ENCODE peak calls at places on chromosomes 11 and 22, in ten cellular contexts. One of them, this sample, is unnamed.

GRCh38 chr11:126408496-126408895 is 53.0 kb downstream of the ST3GAL4 start:
- DNase-seq in brain microvascular endothelial cell: no peak
- DNase-seq in IMR-90: no peak
- DNase-seq in CD4-positive, CD25-positive, alpha-beta regulatory T cell: no peak
- DNase-seq in bronchial epithelial cell: no peak
- DNase-seq in HFF-Myc: no peak
- DNase-seq in stomach: no peak
- DNase-seq in AG10803: no peak
- DNase-seq in fibroblast of mammary gland: no peak
- DNase-seq in cardiac muscle cell: no peak
- DNase-seq in this sample: no peak

GRCh38 chr22:17786435-17787158 is 12.3 kb upstream of the BID start:
- DNase-seq in CD4-positive, CD25-positive, alpha-beta regulatory T cell: no peak
- DNase-seq in AG10803: no peak
- DNase-seq in IMR-90: no peak
- DNase-seq in cardiac muscle cell: peak
- DNase-seq in fibroblast of mammary gland: peak
- DNase-seq in HFF-Myc: no peak
- DNase-seq in brain microvascular endothelial cell: no peak
- DNase-seq in bronchial epithelial cell: no peak
- DNase-seq in stomach: peak
- DNase-seq in this sample: peak

GRCh38 chr22:32200752-32201151 is 4.1 kb downstream of the RFPL2 start:
- DNase-seq in CD4-positive, CD25-positive, alpha-beta regulatory T cell: no peak
- DNase-seq in cardiac muscle cell: no peak
- DNase-seq in fibroblast of mammary gland: no peak
- DNase-seq in HFF-Myc: no peak
- DNase-seq in stomach: no peak
- DNase-seq in IMR-90: no peak
- DNase-seq in bronchial epithelial cell: no peak
- DNase-seq in AG10803: no peak
- DNase-seq in brain microvascular endothelial cell: no peak
- DNase-seq in this sample: no peak

GRCh38 chr11:67409261-67409666 is 5.4 kb downstream of the TBC1D10C start:
- DNase-seq in fibroblast of mammary gland: no peak
- DNase-seq in AG10803: no peak
- DNase-seq in cardiac muscle cell: no peak
- DNase-seq in HFF-Myc: no peak
- DNase-seq in brain microvascular endothelial cell: no peak
- DNase-seq in bronchial epithelial cell: no peak
- DNase-seq in IMR-90: no peak
- DNase-seq in stomach: peak
- DNase-seq in CD4-positive, CD25-positive, alpha-beta regulatory T cell: peak
- DNase-seq in this sample: no peak

GRCh38 chr22:47918936-47919505 is 1156.6 kb downstream of the TBC1D22A start:
- DNase-seq in IMR-90: no peak
- DNase-seq in brain microvascular endothelial cell: no peak
- DNase-seq in fibroblast of mammary gland: no peak
- DNase-seq in stomach: no peak
- DNase-seq in bronchial epithelial cell: no peak
- DNase-seq in CD4-positive, CD25-positive, alpha-beta regulatory T cell: no peak
- DNase-seq in AG10803: no peak
- DNase-seq in cardiac muscle cell: no peak
- DNase-seq in HFF-Myc: no peak
- DNase-seq in this sample: no peak

GRCh38 chr11:8615633-8616032 is 21.6 kb upstream of the STK33 start:
- DNase-seq in IMR-90: no peak
- DNase-seq in cardiac muscle cell: no peak
- DNase-seq in stomach: no peak
- DNase-seq in HFF-Myc: no peak
- DNase-seq in fibroblast of mammary gland: no peak
- DNase-seq in CD4-positive, CD25-positive, alpha-beta regulatory T cell: no peak
- DNase-seq in AG10803: no peak
- DNase-seq in brain microvascular endothelial cell: no peak
- DNase-seq in bronchial epithelial cell: peak
- DNase-seq in this sample: no peak

GRCh38 chr22:28857288-28857687 is 26.1 kb upstream of the ZNRF3 start:
- DNase-seq in HFF-Myc: no peak
- DNase-seq in stomach: no peak
- DNase-seq in cardiac muscle cell: no peak
- DNase-seq in AG10803: no peak
- DNase-seq in CD4-positive, CD25-positive, alpha-beta regulatory T cell: no peak
- DNase-seq in IMR-90: no peak
- DNase-seq in fibroblast of mammary gland: no peak
- DNase-seq in bronchial epithelial cell: no peak
- DNase-seq in brain microvascular endothelial cell: no peak
- DNase-seq in this sample: no peak

GRCh38 chr11:12657981-12658380 is 16.2 kb upstream of the TEAD1 start:
- DNase-seq in HFF-Myc: no peak
- DNase-seq in stomach: no peak
- DNase-seq in bronchial epithelial cell: no peak
- DNase-seq in AG10803: no peak
- DNase-seq in CD4-positive, CD25-positive, alpha-beta regulatory T cell: no peak
- DNase-seq in cardiac muscle cell: no peak
- DNase-seq in brain microvascular endothelial cell: no peak
- DNase-seq in fibroblast of mammary gland: no peak
- DNase-seq in IMR-90: no peak
- DNase-seq in this sample: no peak

GRCh38 chr11:33699515-33700424 is 856 bp downstream of the C11orf91 start:
- DNase-seq in HFF-Myc: no peak
- DNase-seq in fibroblast of mammary gland: no peak
- DNase-seq in stomach: peak
- DNase-seq in AG10803: no peak
- DNase-seq in brain microvascular endothelial cell: no peak
- DNase-seq in IMR-90: no peak
- DNase-seq in CD4-positive, CD25-positive, alpha-beta regulatory T cell: no peak
- DNase-seq in bronchial epithelial cell: no peak
- DNase-seq in cardiac muscle cell: no peak
- DNase-seq in this sample: no peak

GRCh38 chr11:43542734-43543133 is 137.8 kb upstream of the HSD17B12 start:
- DNase-seq in stomach: no peak
- DNase-seq in brain microvascular endothelial cell: no peak
- DNase-seq in CD4-positive, CD25-positive, alpha-beta regulatory T cell: no peak
- DNase-seq in HFF-Myc: no peak
- DNase-seq in AG10803: no peak
- DNase-seq in bronchial epithelial cell: peak
- DNase-seq in cardiac muscle cell: no peak
- DNase-seq in fibroblast of mammary gland: no peak
- DNase-seq in IMR-90: no peak
- DNase-seq in this sample: no peak

GRCh38 chr11:77267910-77268309 is 33.6 kb downstream of the GDPD4 start:
- DNase-seq in stomach: no peak
- DNase-seq in brain microvascular endothelial cell: peak
- DNase-seq in CD4-positive, CD25-positive, alpha-beta regulatory T cell: no peak
- DNase-seq in bronchial epithelial cell: peak
- DNase-seq in fibroblast of mammary gland: peak
- DNase-seq in IMR-90: peak
- DNase-seq in cardiac muscle cell: no peak
- DNase-seq in AG10803: peak
- DNase-seq in HFF-Myc: no peak
- DNase-seq in this sample: peak

GRCh38 chr11:33533668-33534067 is 167.0 kb downstream of the C11orf91 start:
- DNase-seq in fibroblast of mammary gland: peak
- DNase-seq in CD4-positive, CD25-positive, alpha-beta regulatory T cell: no peak
- DNase-seq in AG10803: no peak
- DNase-seq in brain microvascular endothelial cell: no peak
- DNase-seq in HFF-Myc: no peak
- DNase-seq in bronchial epithelial cell: peak
- DNase-seq in IMR-90: peak
- DNase-seq in stomach: no peak
- DNase-seq in cardiac muscle cell: peak
- DNase-seq in this sample: peak

GRCh38 chr22:50531546-50532352 is 1.9 kb upstream of the TYMP start:
- DNase-seq in fibroblast of mammary gland: peak
- DNase-seq in IMR-90: peak
- DNase-seq in AG10803: peak
- DNase-seq in CD4-positive, CD25-positive, alpha-beta regulatory T cell: peak
- DNase-seq in brain microvascular endothelial cell: peak
- DNase-seq in HFF-Myc: no peak
- DNase-seq in cardiac muscle cell: peak
- DNase-seq in stomach: peak
- DNase-seq in bronchial epithelial cell: peak
- DNase-seq in this sample: peak

DNA sequence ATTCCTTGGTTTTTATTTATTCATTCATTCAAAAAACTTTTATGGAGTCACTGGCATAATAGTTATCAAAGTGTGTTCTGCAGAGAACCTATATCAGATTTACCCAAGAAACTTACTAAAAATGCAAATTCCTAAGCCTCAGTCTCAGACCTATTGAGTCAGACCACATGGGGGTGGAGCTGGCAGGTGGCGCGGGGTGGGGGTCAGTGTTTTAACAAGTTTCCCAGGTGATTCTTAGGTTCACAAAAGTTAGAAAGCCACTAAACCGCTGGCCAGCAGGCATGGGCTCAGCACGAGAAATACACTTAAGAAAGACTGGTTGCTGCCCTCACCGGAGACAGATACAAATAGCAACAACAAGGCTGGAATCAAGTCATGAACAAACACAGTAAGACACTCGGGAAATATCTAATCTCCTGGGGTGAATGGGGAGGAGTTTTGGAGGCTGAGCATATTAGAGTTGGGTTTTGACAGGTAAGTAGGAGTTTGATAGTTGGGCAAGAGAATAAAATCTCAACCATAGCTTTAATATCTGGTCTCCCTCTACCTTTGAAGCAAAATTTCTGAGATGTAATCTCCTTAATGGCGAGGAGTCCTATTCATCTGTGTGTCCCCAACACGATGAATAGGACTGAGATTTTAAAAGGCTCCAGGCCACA is 167.5 kb upstream of the NECTIN1 start:
- DNase-seq in IMR-90: no peak
- DNase-seq in AG10803: no peak
- DNase-seq in brain microvascular endothelial cell: no peak
- DNase-seq in stomach: no peak
- DNase-seq in bronchial epithelial cell: no peak
- DNase-seq in cardiac muscle cell: no peak
- DNase-seq in HFF-Myc: no peak
- DNase-seq in CD4-positive, CD25-positive, alpha-beta regulatory T cell: no peak
- DNase-seq in fibroblast of mammary gland: no peak
- DNase-seq in this sample: no peak
- H3K4me3 ChIP-seq in IMR-90: no peak
- H3K4me3 ChIP-seq in AG10803: no peak
- H3K4me3 ChIP-seq in brain microvascular endothelial cell: no peak
- H3K4me3 ChIP-seq in stomach: no peak
- H3K4me3 ChIP-seq in bronchial epithelial cell: no peak
- H3K4me3 ChIP-seq in cardiac muscle cell: no peak
- H3K4me3 ChIP-seq in HFF-Myc: no peak
- H3K4me3 ChIP-seq in CD4-positive, CD25-positive, alpha-beta regulatory T cell: no peak
- H3K4me3 ChIP-seq in fibroblast of mammary gland: no peak
- H3K4me3 ChIP-seq in this sample: no peak

DNA sequence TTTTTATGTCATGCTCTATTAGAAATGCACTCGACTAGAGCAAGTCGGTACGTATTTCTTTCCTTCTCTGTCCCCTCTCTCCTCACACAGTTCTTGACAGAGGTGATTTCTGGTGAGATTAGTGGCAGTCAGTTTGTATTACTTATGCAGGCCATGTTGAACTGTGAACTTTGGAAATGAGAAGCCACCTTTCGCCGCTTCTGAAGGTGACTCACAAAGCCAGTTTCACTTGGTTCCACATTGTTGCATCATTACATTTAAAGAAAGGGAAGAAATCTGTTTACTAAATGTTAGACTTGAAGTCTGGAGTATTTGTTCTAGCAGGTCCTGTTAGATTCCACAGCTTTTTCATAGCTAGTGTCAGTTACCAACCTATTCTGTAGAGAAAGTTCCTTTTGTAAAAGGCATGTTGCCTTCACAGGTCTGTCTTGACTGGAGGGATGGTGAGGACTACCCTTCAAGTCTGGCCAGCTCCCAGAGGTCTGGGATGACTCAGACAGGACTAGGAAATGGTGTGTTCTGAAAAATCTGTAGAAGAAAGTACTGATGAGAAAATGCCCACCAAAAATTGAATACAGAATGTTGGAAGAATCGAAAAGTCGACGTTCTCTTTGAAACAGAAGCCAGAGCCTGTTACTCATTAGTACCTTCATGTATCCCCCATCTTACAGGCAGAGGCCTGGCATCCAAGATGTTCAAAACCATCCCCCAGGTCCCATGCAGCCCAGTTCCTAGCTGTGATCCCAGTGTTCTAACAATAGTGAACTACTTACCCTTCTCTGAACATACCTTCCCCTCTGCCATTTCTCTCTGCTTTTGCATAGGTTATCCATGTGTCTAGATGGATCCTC is 181.4 kb downstream of the DBX1 start:
- DNase-seq in bronchial epithelial cell: peak
- DNase-seq in brain microvascular endothelial cell: peak
- DNase-seq in HFF-Myc: no peak
- DNase-seq in stomach: no peak
- DNase-seq in IMR-90: peak
- DNase-seq in cardiac muscle cell: peak
- DNase-seq in AG10803: peak
- DNase-seq in CD4-positive, CD25-positive, alpha-beta regulatory T cell: no peak
- DNase-seq in fibroblast of mammary gland: peak
- DNase-seq in this sample: peak
- H3K4me3 ChIP-seq in bronchial epithelial cell: no peak
- H3K4me3 ChIP-seq in brain microvascular endothelial cell: no peak
- H3K4me3 ChIP-seq in HFF-Myc: no peak
- H3K4me3 ChIP-seq in stomach: no peak
- H3K4me3 ChIP-seq in IMR-90: no peak
- H3K4me3 ChIP-seq in cardiac muscle cell: no peak
- H3K4me3 ChIP-seq in AG10803: no peak
- H3K4me3 ChIP-seq in CD4-positive, CD25-positive, alpha-beta regulatory T cell: no peak
- H3K4me3 ChIP-seq in fibroblast of mammary gland: no peak
- H3K4me3 ChIP-seq in this sample: no peak

GRCh38 chr22:35539487-35539886 is 1.1 kb upstream of the RASD2 start:
- DNase-seq in bronchial epithelial cell: no peak
- DNase-seq in cardiac muscle cell: no peak
- DNase-seq in HFF-Myc: no peak
- DNase-seq in stomach: no peak
- DNase-seq in AG10803: no peak
- DNase-seq in fibroblast of mammary gland: no peak
- DNase-seq in brain microvascular endothelial cell: no peak
- DNase-seq in CD4-positive, CD25-positive, alpha-beta regulatory T cell: no peak
- DNase-seq in IMR-90: no peak
- DNase-seq in this sample: no peak
- H3K4me3 ChIP-seq in bronchial epithelial cell: peak
- H3K4me3 ChIP-seq in cardiac muscle cell: peak
- H3K4me3 ChIP-seq in HFF-Myc: peak
- H3K4me3 ChIP-seq in stomach: peak
- H3K4me3 ChIP-seq in AG10803: peak
- H3K4me3 ChIP-seq in fibroblast of mammary gland: no peak
- H3K4me3 ChIP-seq in brain microvascular endothelial cell: no peak
- H3K4me3 ChIP-seq in CD4-positive, CD25-positive, alpha-beta regulatory T cell: no peak
- H3K4me3 ChIP-seq in IMR-90: no peak
- H3K4me3 ChIP-seq in this sample: no peak

GRCh38 chr22:36328635-36329216 is 59.0 kb downstream of the MYH9 start:
- DNase-seq in IMR-90: peak
- DNase-seq in bronchial epithelial cell: peak
- DNase-seq in AG10803: peak
- DNase-seq in CD4-positive, CD25-positive, alpha-beta regulatory T cell: no peak
- DNase-seq in cardiac muscle cell: peak
- DNase-seq in fibroblast of mammary gland: peak
- DNase-seq in stomach: peak
- DNase-seq in brain microvascular endothelial cell: peak
- DNase-seq in HFF-Myc: peak
- DNase-seq in this sample: peak
- H3K4me3 ChIP-seq in IMR-90: no peak
- H3K4me3 ChIP-seq in bronchial epithelial cell: no peak
- H3K4me3 ChIP-seq in AG10803: peak
- H3K4me3 ChIP-seq in CD4-positive, CD25-positive, alpha-beta regulatory T cell: peak
- H3K4me3 ChIP-seq in cardiac muscle cell: no peak
- H3K4me3 ChIP-seq in fibroblast of mammary gland: no peak
- H3K4me3 ChIP-seq in stomach: peak
- H3K4me3 ChIP-seq in brain microvascular endothelial cell: peak
- H3K4me3 ChIP-seq in HFF-Myc: peak
- H3K4me3 ChIP-seq in this sample: no peak